ENCODE peak calls at places on chromosomes 13 and 19, in eight cellular contexts. One of them, this sample, is unnamed.

GRCh38 chr19:40445945-40446784 is 2.0 kb upstream of the SERTAD3 start:
- DNase-seq in suprapubic skin: no peak
- DNase-seq in B cell: no peak
- DNase-seq in Caki2: peak; percentile 91
- DNase-seq in fibroblast of pulmonary artery: no peak
- DNase-seq in stomach: no peak
- DNase-seq in naive thymus-derived CD8-positive, alpha-beta T cell: no peak
- DNase-seq in AG08396: no peak
- DNase-seq in this sample: no peak

GRCh38 chr19:804419-805160 is 7.3 kb downstream of the PTBP1 start:
- DNase-seq in fibroblast of pulmonary artery: no peak
- DNase-seq in naive thymus-derived CD8-positive, alpha-beta T cell: no peak
- DNase-seq in B cell: no peak
- DNase-seq in suprapubic skin: no peak
- DNase-seq in stomach: no peak
- DNase-seq in Caki2: no peak
- DNase-seq in AG08396: no peak
- DNase-seq in this sample: no peak

GRCh38 chr13:40503966-40504591 is 162.4 kb downstream of the FOXO1 start:
- DNase-seq in B cell: no peak
- DNase-seq in Caki2: peak; percentile 88
- DNase-seq in fibroblast of pulmonary artery: peak; percentile 98
- DNase-seq in naive thymus-derived CD8-positive, alpha-beta T cell: no peak
- DNase-seq in AG08396: peak; percentile 23
- DNase-seq in suprapubic skin: no peak
- DNase-seq in stomach: no peak
- DNase-seq in this sample: peak; percentile 99

GRCh38 chr13:25231537-25231936 is 55.8 kb downstream of the MTMR6 start:
- DNase-seq in fibroblast of pulmonary artery: no peak
- DNase-seq in stomach: no peak
- DNase-seq in suprapubic skin: peak; percentile 11
- DNase-seq in naive thymus-derived CD8-positive, alpha-beta T cell: no peak
- DNase-seq in AG08396: no peak
- DNase-seq in Caki2: no peak
- DNase-seq in B cell: no peak
- DNase-seq in this sample: no peak

GRCh38 chr19:4369109-4369887 is 25.9 kb downstream of the MPND start:
- DNase-seq in B cell: peak; percentile 80
- DNase-seq in AG08396: peak; percentile 18
- DNase-seq in Caki2: peak; percentile 77
- DNase-seq in suprapubic skin: peak; percentile 82
- DNase-seq in naive thymus-derived CD8-positive, alpha-beta T cell: peak; percentile 77
- DNase-seq in stomach: peak; percentile 83
- DNase-seq in fibroblast of pulmonary artery: no peak
- DNase-seq in this sample: no peak

GRCh38 chr19:5131866-5132561 is 163.1 kb downstream of the KDM4B start:
- DNase-seq in stomach: no peak
- DNase-seq in fibroblast of pulmonary artery: no peak
- DNase-seq in naive thymus-derived CD8-positive, alpha-beta T cell: peak; percentile 78
- DNase-seq in AG08396: no peak
- DNase-seq in Caki2: no peak
- DNase-seq in B cell: peak; percentile 63
- DNase-seq in suprapubic skin: no peak
- DNase-seq in this sample: no peak

GRCh38 chr13:40777166-40777956 is 6.4 kb upstream of the MRPS31 start:
- DNase-seq in stomach: no peak
- DNase-seq in suprapubic skin: no peak
- DNase-seq in fibroblast of pulmonary artery: peak; percentile 67
- DNase-seq in Caki2: peak; percentile 61
- DNase-seq in AG08396: peak; percentile 35
- DNase-seq in B cell: peak; percentile 61
- DNase-seq in naive thymus-derived CD8-positive, alpha-beta T cell: no peak
- DNase-seq in this sample: peak; percentile 36

GRCh38 chr19:22527554-22527953 is 105.4 kb upstream of the ZNF98 start:
- DNase-seq in naive thymus-derived CD8-positive, alpha-beta T cell: no peak
- DNase-seq in AG08396: no peak
- DNase-seq in fibroblast of pulmonary artery: no peak
- DNase-seq in stomach: no peak
- DNase-seq in suprapubic skin: no peak
- DNase-seq in B cell: no peak
- DNase-seq in Caki2: no peak
- DNase-seq in this sample: no peak

GRCh38 chr13:39836038-39836437 is 180.6 kb downstream of the COG6 start:
- DNase-seq in B cell: no peak
- DNase-seq in AG08396: no peak
- DNase-seq in naive thymus-derived CD8-positive, alpha-beta T cell: no peak
- DNase-seq in fibroblast of pulmonary artery: no peak
- DNase-seq in stomach: no peak
- DNase-seq in Caki2: no peak
- DNase-seq in suprapubic skin: no peak
- DNase-seq in this sample: no peak

GRCh38 chr13:23618341-23618740 is 48.1 kb downstream of the TNFRSF19 start:
- DNase-seq in AG08396: peak; percentile 55
- DNase-seq in fibroblast of pulmonary artery: peak; percentile 97
- DNase-seq in naive thymus-derived CD8-positive, alpha-beta T cell: no peak
- DNase-seq in suprapubic skin: no peak
- DNase-seq in Caki2: peak; percentile 62
- DNase-seq in stomach: no peak
- DNase-seq in B cell: no peak
- DNase-seq in this sample: peak; percentile 99

GRCh38 chr13:81133066-81133465 is 792.1 kb upstream of the SPRY2 start:
- DNase-seq in suprapubic skin: no peak
- DNase-seq in fibroblast of pulmonary artery: peak; percentile 51
- DNase-seq in B cell: no peak
- DNase-seq in naive thymus-derived CD8-positive, alpha-beta T cell: no peak
- DNase-seq in Caki2: no peak
- DNase-seq in stomach: no peak
- DNase-seq in AG08396: no peak
- DNase-seq in this sample: peak; percentile 79

GRCh38 chr13:31522431-31522830 is 216.9 kb upstream of the RXFP2 start:
- DNase-seq in fibroblast of pulmonary artery: no peak
- DNase-seq in B cell: no peak
- DNase-seq in naive thymus-derived CD8-positive, alpha-beta T cell: no peak
- DNase-seq in stomach: no peak
- DNase-seq in AG08396: no peak
- DNase-seq in Caki2: no peak
- DNase-seq in suprapubic skin: no peak
- DNase-seq in this sample: no peak

GRCh38 chr13:65605386-65605785 is 1624.8 kb downstream of the PCDH9 start:
- DNase-seq in AG08396: no peak
- DNase-seq in suprapubic skin: no peak
- DNase-seq in stomach: no peak
- DNase-seq in naive thymus-derived CD8-positive, alpha-beta T cell: no peak
- DNase-seq in Caki2: no peak
- DNase-seq in B cell: no peak
- DNase-seq in fibroblast of pulmonary artery: peak; percentile 21
- DNase-seq in this sample: no peak

GRCh38 chr13:77729502-77730221 is 32.2 kb downstream of the SLAIN1 start:
- DNase-seq in stomach: no peak
- DNase-seq in naive thymus-derived CD8-positive, alpha-beta T cell: no peak
- DNase-seq in B cell: no peak
- DNase-seq in suprapubic skin: no peak
- DNase-seq in fibroblast of pulmonary artery: no peak
- DNase-seq in AG08396: no peak
- DNase-seq in Caki2: no peak
- DNase-seq in this sample: no peak

GRCh38 chr19:42553292-42554045 is 25.2 kb upstream of the CEACAM1 start:
- DNase-seq in stomach: peak; percentile 22
- DNase-seq in fibroblast of pulmonary artery: peak; percentile 58
- DNase-seq in naive thymus-derived CD8-positive, alpha-beta T cell: no peak
- DNase-seq in B cell: no peak
- DNase-seq in AG08396: peak; percentile 66
- DNase-seq in Caki2: peak; percentile 54
- DNase-seq in suprapubic skin: no peak
- DNase-seq in this sample: peak; percentile 74

GRCh38 chr19:30204721-30205120 is 167.5 kb upstream of the ZNF536 start:
- DNase-seq in stomach: no peak
- DNase-seq in AG08396: no peak
- DNase-seq in fibroblast of pulmonary artery: no peak
- DNase-seq in suprapubic skin: no peak
- DNase-seq in Caki2: no peak
- DNase-seq in naive thymus-derived CD8-positive, alpha-beta T cell: no peak
- DNase-seq in B cell: no peak
- DNase-seq in this sample: no peak

GRCh38 chr19:30117636-30118145 is 175.7 kb downstream of the URI1 start:
- DNase-seq in B cell: peak; percentile 32
- DNase-seq in Caki2: no peak
- DNase-seq in fibroblast of pulmonary artery: no peak
- DNase-seq in naive thymus-derived CD8-positive, alpha-beta T cell: no peak
- DNase-seq in suprapubic skin: no peak
- DNase-seq in stomach: no peak
- DNase-seq in AG08396: no peak
- DNase-seq in this sample: no peak

GRCh38 chr19:56134655-56134922 is 6.5 kb upstream of the ZNF444 start:
- DNase-seq in Caki2: no peak
- DNase-seq in stomach: no peak
- DNase-seq in B cell: no peak
- DNase-seq in suprapubic skin: no peak
- DNase-seq in fibroblast of pulmonary artery: no peak
- DNase-seq in AG08396: no peak
- DNase-seq in naive thymus-derived CD8-positive, alpha-beta T cell: no peak
- DNase-seq in this sample: no peak

GRCh38 chr19:33502991-33503790 is 18.4 kb downstream of the PEPD start:
- DNase-seq in fibroblast of pulmonary artery: no peak
- DNase-seq in stomach: no peak
- DNase-seq in suprapubic skin: peak; percentile 29
- DNase-seq in AG08396: no peak
- DNase-seq in Caki2: no peak
- DNase-seq in B cell: no peak
- DNase-seq in naive thymus-derived CD8-positive, alpha-beta T cell: no peak
- DNase-seq in this sample: no peak

GRCh38 chr19:3304871-3305423 is 61.4 kb upstream of the NFIC start:
- DNase-seq in B cell: peak; percentile 69
- DNase-seq in fibroblast of pulmonary artery: peak; percentile 76
- DNase-seq in AG08396: peak; percentile 80
- DNase-seq in stomach: peak; percentile 79
- DNase-seq in naive thymus-derived CD8-positive, alpha-beta T cell: peak; percentile 80
- DNase-seq in Caki2: peak; percentile 49
- DNase-seq in suprapubic skin: no peak
- DNase-seq in this sample: peak; percentile 12

This sample was measured in astrocyte.